ENCODE peak calls at places on chromosome 13, in four cellular contexts. W is WTC11, A is HepG2, O is GM12878. D is an unnamed sample.

GRCh38 chr13:20924758-20925394 is 22.3 kb upstream of the XPO4 start:
- DNase-seq in W (peak), A (peak), O (no peak), D (peak)

GRCh38 chr13:112685856-112686255 is 4.0 kb upstream of the ATP11A start:
- DNase-seq in W (no peak), A (no peak), O (no peak), D (no peak)

GRCh38 chr13:110685305-110685704 is 20.6 kb downstream of the CARS2 start:
- DNase-seq in W (no peak), A (no peak), O (no peak), D (no peak)

GRCh38 chr13:111900390-111901180 is 166.4 kb upstream of the SOX1 start:
- DNase-seq in W (peak), A (no peak), O (no peak), D (no peak)

GRCh38 chr13:66689628-66690027 is 540.5 kb downstream of the PCDH9 start:
- DNase-seq in W (no peak), A (no peak), O (no peak), D (no peak)

GRCh38 chr13:74346960-74347359 is 212.8 kb upstream of the KLF12 start:
- DNase-seq in W (no peak), A (no peak), O (no peak), D (no peak)

GRCh38 chr13:73248711-73249580 is 190.1 kb downstream of the KLF5 start:
- DNase-seq in W (no peak), A (no peak), O (no peak), D (no peak)

GRCh38 chr13:51557423-51557822 is 26.8 kb upstream of the WDFY2 start:
- DNase-seq in W (no peak), A (no peak), O (no peak), D (no peak)

GRCh38 chr13:35566340-35566739 is 89.9 kb upstream of the MAB21L1 start:
- DNase-seq in W (no peak), A (no peak), O (no peak), D (no peak)

GRCh38 chr13:67878376-67878775 is 648.2 kb upstream of the PCDH9 start:
- DNase-seq in W (no peak), A (no peak), O (no peak), D (no peak)

GRCh38 chr13:41310963-41311606 is at the start of gene NAA16:
- DNase-seq in W (peak), A (peak), O (peak), D (peak)

GRCh38 chr13:41302743-41303142 is 8.3 kb upstream of the NAA16 start:
- DNase-seq in W (no peak), A (no peak), O (no peak), D (no peak)

GRCh38 chr13:41304551-41304950 is 6.5 kb upstream of the NAA16 start:
- DNase-seq in W (no peak), A (no peak), O (no peak), D (no peak)

GRCh38 chr13:41308241-41308640 is 2.8 kb upstream of the NAA16 start:
- DNase-seq in W (no peak), A (no peak), O (no peak), D (no peak)

GRCh38 chr13:41306271-41307150 is 4.6 kb upstream of the NAA16 start:
- DNase-seq in W (no peak), A (no peak), O (no peak), D (no peak)
- TF ChIP-seq CREM in W (no peak), A (no peak), O (no peak), D (no peak)

DNA sequence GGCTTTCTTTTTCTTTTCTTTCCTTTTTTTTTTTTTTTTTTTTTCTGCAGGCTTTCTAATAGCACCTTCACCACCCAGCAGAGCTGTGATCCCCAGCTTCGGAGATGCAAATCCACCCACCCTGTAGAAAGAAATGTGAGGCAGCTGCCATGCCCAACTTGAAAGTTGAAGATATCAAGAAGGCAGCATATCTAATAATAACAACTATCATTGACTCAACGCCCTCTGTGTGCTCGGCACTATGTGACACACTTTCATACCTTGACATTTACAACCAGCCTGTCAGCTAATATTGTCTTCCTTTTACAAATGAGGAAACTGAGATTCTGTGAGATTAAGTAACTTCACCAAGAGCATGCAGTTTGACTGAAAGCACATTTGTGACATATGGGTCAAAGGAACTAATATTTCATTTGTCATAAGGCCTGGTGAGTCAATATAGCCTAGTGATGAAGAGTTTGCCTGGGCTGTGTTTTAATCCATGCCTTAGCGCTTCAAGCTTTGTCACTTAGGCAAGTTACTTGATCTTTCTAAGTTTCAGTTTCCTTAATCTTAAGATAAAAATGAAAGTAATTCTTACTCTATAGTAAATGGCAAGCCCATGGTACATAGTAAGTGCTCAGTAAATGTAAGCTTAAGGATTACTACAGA is 137.0 kb downstream of the FLT1 start:
- DNase-seq in W (no peak), A (no peak), O (no peak), D (no peak)
- TF ChIP-seq CREM in W (no peak), A (no peak), O (no peak), D (no peak)

DNA sequence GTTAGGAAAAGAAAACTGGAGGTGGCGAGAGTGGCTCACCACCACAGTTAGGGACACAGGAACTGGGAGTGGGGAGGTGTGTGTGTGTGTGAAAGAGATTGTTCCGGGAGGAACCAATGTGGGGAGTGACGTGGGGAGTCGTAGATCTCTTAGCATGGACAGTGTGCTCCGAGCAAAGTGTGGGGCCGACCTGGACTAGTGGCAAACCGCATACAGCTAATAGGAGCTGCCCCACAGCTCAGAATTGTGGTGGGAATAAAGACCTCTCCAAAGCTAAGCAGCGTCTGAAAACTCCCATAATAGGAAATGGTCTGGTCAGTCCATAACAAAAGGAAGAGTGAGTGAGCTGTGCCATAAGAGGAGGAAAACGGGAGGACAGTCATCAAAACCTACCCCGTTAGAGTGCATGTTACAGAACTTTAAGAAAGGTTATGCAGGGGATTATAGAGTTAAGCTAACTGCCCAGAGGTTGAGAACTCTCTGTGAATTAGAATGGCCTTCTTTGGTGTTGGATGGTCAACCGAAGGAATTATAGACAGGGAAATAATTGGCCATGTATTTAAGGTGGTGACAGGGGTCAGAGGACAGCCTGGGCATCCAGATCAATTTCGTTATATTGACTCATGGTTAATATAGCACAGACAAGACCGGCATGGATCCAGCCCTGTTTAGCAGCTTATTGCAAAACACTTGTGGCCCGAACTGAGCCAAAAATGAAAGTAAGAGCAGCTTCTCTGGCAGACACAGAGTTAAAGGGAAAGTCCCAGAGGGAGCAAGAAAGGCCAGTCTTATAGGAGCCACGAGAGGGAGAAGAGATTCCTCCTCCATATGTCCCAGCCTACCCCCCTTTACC is 8.9 kb upstream of the SLC15A1 start:
- DNase-seq in W (no peak), A (peak), O (peak), D (no peak)
- TF ChIP-seq CREM in W (no peak), A (no peak), O (no peak), D (no peak)

GRCh38 chr13:93558637-93559036 is 332.0 kb downstream of the GPC6 start:
- DNase-seq in W (no peak), A (no peak), O (no peak), D (no peak)

GRCh38 chr13:93561553-93561952 is 334.9 kb downstream of the GPC6 start:
- DNase-seq in W (no peak), A (no peak), O (no peak), D (no peak)

GRCh38 chr13:93554514-93554913 is 327.9 kb downstream of the GPC6 start:
- DNase-seq in W (no peak), A (no peak), O (no peak), D (no peak)

GRCh38 chr13:93562676-93563075 is 336.1 kb downstream of the GPC6 start:
- DNase-seq in W (no peak), A (no peak), O (no peak), D (no peak)

DNA sequence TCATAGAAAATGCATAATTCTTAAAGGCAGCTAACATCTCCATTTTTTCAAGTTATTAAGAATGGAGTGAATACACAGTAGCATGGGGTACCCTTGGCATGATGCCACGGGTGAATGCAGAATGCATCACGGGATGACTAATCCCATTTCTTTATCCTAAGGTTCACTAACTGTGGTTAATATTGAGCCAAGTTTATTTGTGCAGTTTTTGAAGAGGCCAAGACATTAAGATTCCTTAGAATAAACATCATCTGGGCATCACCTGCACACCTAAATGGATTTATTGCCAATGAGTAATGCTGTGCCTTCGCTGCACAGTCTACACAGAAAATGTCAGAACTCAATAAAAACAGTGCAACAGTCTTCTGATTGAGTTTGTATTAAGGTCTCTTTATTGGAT is 333.1 kb downstream of the GPC6 start:
- DNase-seq in W (no peak), A (no peak), O (no peak), D (no peak)
- TF ChIP-seq CREM in W (no peak), A (no peak), O (no peak), D (no peak)

D was measured in K562.